ENCODE peak calls at places on chromosomes 2 and 18, in eight cellular contexts. R, Y, S, D, T, W, X and B are unnamed samples. For H3K9me3, the result is how much of the 10 kb centered on the place peaks cover.

GRCh38 chr18:44819944-44820510 is 139.3 kb downstream of the SETBP1 start:
- DNase-seq in Y (no peak), T (peak), R (no peak), D (no peak), S (no peak), W (no peak), X (peak), B (no peak)

GRCh38 chr2:70948350-70949003 is 12.8 kb downstream of the ATP6V1B1 start:
- DNase-seq in W (peak), D (peak), Y (peak), R (peak), T (peak), X (peak), S (peak), B (peak)

GRCh38 chr2:6181525-6182270 is 489.5 kb downstream of the SOX11 start:
- DNase-seq in X (no peak), R (peak), Y (no peak), W (no peak), S (peak), T (no peak), D (no peak), B (no peak)

GRCh38 chr18:23906658-23907057 is 107.9 kb upstream of the TTC39C start:
- DNase-seq in W (no peak), R (peak), D (no peak), T (no peak), S (no peak), X (no peak), Y (no peak), B (no peak)

GRCh38 chr18:46324556-46324955 is 220.4 kb downstream of the HAUS1 start:
- DNase-seq in T (no peak), X (peak), D (no peak), W (peak), S (no peak), Y (no peak), R (peak), B (no peak)

GRCh38 chr18:10841203-10841602 is 308.2 kb downstream of the PIEZO2 start:
- DNase-seq in W (no peak), R (no peak), D (no peak), Y (no peak), S (no peak), T (no peak), X (no peak), B (no peak)

GRCh38 chr18:37553633-37554398 is 11.8 kb downstream of the CELF4 start:
- DNase-seq in S (peak), W (no peak), D (no peak), X (peak), R (no peak), T (no peak), Y (no peak), B (no peak)

GRCh38 chr2:102258025-102258385 is 53.4 kb upstream of the IL1RL1 start:
- DNase-seq in R (no peak), D (no peak), Y (no peak), T (no peak), S (no peak), X (no peak), W (no peak), B (no peak)

GRCh38 chr2:239883326-239884050 is 141.7 kb downstream of the NDUFA10 start:
- DNase-seq in D (no peak), X (no peak), S (no peak), Y (no peak), R (no peak), W (no peak), T (no peak), B (no peak)

GRCh38 chr18:11533942-11534496 is 75.4 kb upstream of the SLC35G4 start:
- DNase-seq in Y (no peak), R (no peak), X (no peak), T (no peak), W (no peak), S (no peak), D (no peak), B (no peak)

GRCh38 chr2:233418761-233419625 is 64.7 kb downstream of the DGKD start:
- DNase-seq in R (peak), X (peak), S (no peak), D (peak), W (no peak), T (peak), Y (no peak), B (peak)

GRCh38 chr2:7437716-7438648 is 520.8 kb downstream of the RNF144A start:
- DNase-seq in W (no peak), R (no peak), D (no peak), X (no peak), Y (no peak), T (no peak), S (no peak), B (no peak)

GRCh38 chr2:7444614-7445013 is 527.4 kb downstream of the RNF144A start:
- DNase-seq in D (no peak), W (no peak), R (no peak), T (no peak), S (no peak), Y (no peak), X (no peak), B (no peak)

GRCh38 chr2:7437122-7437521 is 519.9 kb downstream of the RNF144A start:
- DNase-seq in S (no peak), T (no peak), W (no peak), X (no peak), Y (no peak), D (no peak), R (no peak), B (no peak)

GRCh38 chr2:7438855-7439254 is 521.6 kb downstream of the RNF144A start:
- DNase-seq in Y (no peak), R (no peak), X (no peak), D (no peak), T (no peak), S (no peak), W (no peak), B (no peak)

GRCh38 chr2:7440985-7441384 is 523.8 kb downstream of the RNF144A start:
- DNase-seq in T (no peak), D (no peak), S (no peak), Y (no peak), X (no peak), W (no peak), R (no peak), B (no peak)
- H3K9me3 ChIP-seq in T (under half), D (under half), S (under half), Y (under half), X (under half), W (under half), R (under half), B (under half)

GRCh38 chr18:49041677-49042570 is 91.2 kb upstream of the SMAD7 start:
- DNase-seq in X (no peak), S (peak), R (peak), T (peak), W (no peak), D (no peak), Y (peak), B (no peak)

GRCh38 chr18:49038423-49038822 is 87.7 kb upstream of the SMAD7 start:
- DNase-seq in Y (no peak), X (no peak), W (no peak), R (no peak), D (no peak), T (no peak), S (no peak), B (no peak)
- H3K9me3 ChIP-seq in Y (under half), X (under half), W (under half), R (under half), D (under half), T (under half), S (under half), B (under half)

GRCh38 chr18:71849407-71849806 is 694.7 kb downstream of the CBLN2 start:
- DNase-seq in R (no peak), D (no peak), X (no peak), W (no peak), S (no peak), Y (no peak), T (no peak), B (no peak)

GRCh38 chr18:71844810-71845209 is 699.3 kb downstream of the CBLN2 start:
- DNase-seq in D (no peak), T (no peak), Y (no peak), R (no peak), W (no peak), S (no peak), X (no peak), B (no peak)

GRCh38 chr18:71850602-71851001 is 693.5 kb downstream of the CBLN2 start:
- DNase-seq in S (no peak), X (no peak), Y (no peak), R (no peak), T (no peak), W (no peak), D (no peak), B (no peak)
- H3K9me3 ChIP-seq in S (under half), X (under half), Y (under half), R (under half), T (under half), W (under half), D (under half), B (under half)

DNA sequence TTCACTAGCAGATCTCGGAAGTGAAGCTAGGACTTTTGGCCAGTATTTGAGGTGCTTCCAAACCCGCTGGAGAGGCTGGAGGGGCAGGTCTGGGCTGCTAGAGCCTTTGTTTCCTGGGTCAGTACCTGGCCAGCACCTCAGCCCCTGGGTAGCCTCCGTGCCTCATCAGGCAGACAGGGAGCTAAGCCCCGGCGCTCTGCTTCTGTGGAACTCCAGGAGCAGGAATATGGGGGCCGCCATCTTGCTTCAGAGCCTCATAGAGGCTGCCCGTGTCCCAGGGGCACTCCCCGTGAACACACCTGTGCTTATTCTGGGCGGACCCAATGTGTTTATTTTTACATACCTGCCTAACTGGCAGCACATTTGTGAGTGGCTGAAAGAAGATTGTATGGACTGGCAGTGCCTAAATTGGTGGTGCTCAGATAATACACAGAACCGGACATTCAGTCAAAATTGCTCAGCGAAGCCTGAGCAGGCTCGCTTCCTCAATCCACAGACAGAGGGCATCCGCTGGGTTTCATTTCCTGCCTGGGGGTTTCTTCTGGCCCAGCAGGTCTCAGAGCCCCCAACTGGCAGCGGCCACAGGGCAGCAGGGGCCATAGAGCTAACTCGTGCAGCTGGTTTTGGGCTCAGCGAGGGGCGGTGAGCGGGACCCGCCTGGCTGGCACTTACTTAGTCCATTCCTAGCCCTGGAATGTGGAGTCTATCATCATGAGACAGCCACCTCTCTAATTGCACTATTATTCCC is 176.8 kb upstream of the ALKAL2 start:
- DNase-seq in T (no peak), W (peak), R (no peak), Y (no peak), S (no peak), X (peak), D (no peak), B (no peak)
- H3K9me3 ChIP-seq in T (under half), W (under half), R (under half), Y (under half), S (under half), X (under half), D (under half), B (under half)

GRCh38 chr2:172574965-172575364 is 19.1 kb downstream of the PDK1 start:
- DNase-seq in X (no peak), S (no peak), R (no peak), Y (no peak), W (no peak), D (no peak), T (no peak), B (no peak)
- H3K9me3 ChIP-seq in X (under half), S (under half), R (under half), Y (under half), W (under half), D (under half), T (half or more), B (under half)

DNA sequence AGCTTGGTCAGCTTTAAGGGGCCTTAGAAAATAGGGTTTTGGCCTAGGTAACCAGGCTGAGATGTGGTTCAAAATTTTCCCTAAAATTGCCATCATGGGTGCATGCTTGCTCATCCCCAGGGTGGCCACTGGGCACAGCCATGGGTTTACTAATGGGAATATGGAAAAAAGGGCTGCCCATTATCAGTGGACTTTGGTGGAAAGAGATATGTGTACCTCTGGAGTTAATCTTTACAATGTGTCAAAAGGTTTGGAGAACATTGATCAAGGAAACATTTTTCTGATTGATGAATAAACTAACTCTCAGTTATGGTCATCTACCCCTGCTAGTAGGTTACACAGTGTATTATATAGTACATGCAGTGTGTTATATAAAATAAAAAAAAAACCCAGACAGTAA is 13.1 kb downstream of the KDM3A start:
- DNase-seq in R (no peak), D (no peak), S (no peak), X (no peak), W (no peak), Y (no peak), T (no peak), B (no peak)
- H3K9me3 ChIP-seq in R (under half), D (under half), S (under half), X (under half), W (under half), Y (under half), T (under half), B (under half)

DNA sequence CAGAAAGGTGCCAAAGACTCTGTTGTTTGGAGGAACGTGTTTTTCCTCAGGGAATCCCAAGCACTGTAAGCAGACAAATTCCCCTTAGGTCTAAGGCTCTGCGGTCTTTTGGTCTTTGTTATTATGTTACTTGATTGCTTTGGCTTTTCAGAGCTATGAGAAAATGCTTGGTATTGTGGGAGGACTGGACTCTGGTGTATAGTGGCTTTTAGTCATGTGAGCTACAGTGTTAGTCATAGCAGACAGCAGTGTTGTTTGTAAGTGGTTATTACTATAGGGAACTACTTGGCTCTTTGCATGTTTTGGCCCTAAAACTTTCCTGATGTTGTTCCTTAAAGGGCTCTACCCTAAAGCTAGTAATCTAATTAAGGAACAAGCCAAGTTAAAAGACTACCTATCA is 956.2 kb upstream of the LRATD1 start:
- DNase-seq in Y (no peak), S (no peak), W (no peak), T (no peak), R (peak), D (no peak), X (no peak), B (no peak)
- H3K9me3 ChIP-seq in Y (under half), S (under half), W (under half), T (under half), R (under half), D (under half), X (under half), B (under half)

GRCh38 chr2:196136151-196136550 is 35.2 kb downstream of the STK17B start:
- DNase-seq in Y (no peak), S (no peak), D (no peak), X (no peak), T (no peak), R (no peak), W (no peak), B (no peak)

GRCh38 chr2:196140213-196140612 is 31.2 kb downstream of the STK17B start:
- DNase-seq in R (no peak), W (no peak), Y (no peak), X (no peak), T (no peak), D (no peak), S (no peak), B (no peak)

GRCh38 chr2:196131949-196132925 is 39.1 kb downstream of the STK17B start:
- DNase-seq in X (no peak), D (peak), T (no peak), S (peak), W (no peak), R (peak), Y (no peak), B (peak)

GRCh38 chr2:196131384-196131861 is 40.0 kb downstream of the STK17B start:
- DNase-seq in S (peak), T (no peak), W (peak), D (peak), Y (peak), X (no peak), R (peak), B (peak)

DNA sequence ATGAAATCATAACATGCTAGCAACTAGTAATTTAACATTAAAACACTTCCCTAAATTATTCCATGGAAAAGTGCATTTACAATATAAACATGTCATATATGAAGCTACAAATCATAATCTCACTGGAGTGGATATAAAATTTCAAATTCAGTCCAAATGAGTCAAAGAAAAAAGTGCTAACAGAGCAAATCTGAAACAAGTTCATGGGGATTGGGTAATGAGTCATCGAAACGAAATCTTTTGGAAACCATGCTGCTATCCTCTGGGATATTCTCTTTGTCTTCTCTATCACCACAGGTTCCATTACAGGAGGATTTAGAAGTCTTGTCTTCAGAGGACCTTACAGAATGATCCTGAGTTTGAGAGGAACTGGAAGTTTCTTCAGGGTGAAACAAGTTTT is 34.1 kb downstream of the STK17B start:
- DNase-seq in Y (no peak), R (peak), X (no peak), W (no peak), D (no peak), S (no peak), T (no peak), B (no peak)
- H3K9me3 ChIP-seq in Y (under half), R (under half), X (under half), W (under half), D (under half), S (under half), T (under half), B (under half)

GRCh38 chr2:83233284-83233683 is 1225.8 kb downstream of the SUCLG1 start:
- DNase-seq in D (no peak), R (no peak), Y (no peak), T (no peak), W (no peak), S (no peak), X (no peak), B (no peak)
- H3K9me3 ChIP-seq in D (under half), R (under half), Y (under half), T (under half), W (under half), S (under half), X (under half), B (under half)

DNA sequence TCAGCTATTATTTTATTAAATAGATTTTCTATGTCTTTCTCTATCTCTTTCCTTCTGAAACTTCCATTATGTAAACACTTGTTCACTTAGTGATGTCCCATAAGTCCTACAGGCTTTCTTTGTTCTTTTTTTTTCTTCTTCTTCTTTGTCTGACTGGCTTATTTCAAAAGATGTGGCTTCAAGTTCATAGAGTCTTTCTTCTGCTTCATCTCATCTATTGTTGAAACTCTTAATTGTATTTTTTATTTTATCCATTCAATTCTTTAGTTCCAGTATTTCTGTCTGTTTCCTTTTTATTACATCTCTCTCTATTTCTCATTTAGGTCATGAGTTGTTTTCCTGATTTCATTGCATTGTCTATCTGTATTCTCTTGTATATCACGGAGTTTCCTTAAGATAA is 38.5 kb downstream of the BOD1L2 start:
- DNase-seq in D (no peak), Y (no peak), R (no peak), T (no peak), X (no peak), W (no peak), S (no peak), B (no peak)
- H3K9me3 ChIP-seq in D (under half), Y (under half), R (under half), T (half or more), X (under half), W (under half), S (under half), B (under half)